ENCODE peak calls at places on chromosomes 7 and 10, in ten cellular contexts. One of them, this sample, is unnamed.

GRCh38 chr7:101590663-101591435 is 38.2 kb downstream of the MYL10 start:
- DNase-seq in NCI-H1105 treated with DMSO at 0.1 percent for 48 hours: no peak
- DNase-seq in kidney glomerular epithelial cell: no peak
- DNase-seq in activated CD4-positive, alpha-beta T cell treated with anti-CD3 and anti-CD28 coated beads, Interleukin-2, amount 50 U/mL, for 24 hours: no peak
- DNase-seq in amniotic stem cell: no peak
- DNase-seq in cardiac muscle cell: no peak
- DNase-seq in brain pericyte: no peak
- DNase-seq in GM04504: no peak
- DNase-seq in stimulated activated CD4-positive, alpha-beta T cell treated with anti-CD3 and anti-CD28 coated beads, Interleukin-2, amount 100 ng/mL, for 48 hours: no peak
- DNase-seq in amygdala: no peak
- DNase-seq in this sample: no peak

GRCh38 chr7:76352193-76352592 is 6.6 kb downstream of the YWHAG start:
- DNase-seq in GM04504: peak; percentile 38
- DNase-seq in amygdala: no peak
- DNase-seq in activated CD4-positive, alpha-beta T cell treated with anti-CD3 and anti-CD28 coated beads, Interleukin-2, amount 50 U/mL, for 24 hours: no peak
- DNase-seq in stimulated activated CD4-positive, alpha-beta T cell treated with anti-CD3 and anti-CD28 coated beads, Interleukin-2, amount 100 ng/mL, for 48 hours: no peak
- DNase-seq in brain pericyte: no peak
- DNase-seq in cardiac muscle cell: no peak
- DNase-seq in amniotic stem cell: no peak
- DNase-seq in kidney glomerular epithelial cell: no peak
- DNase-seq in NCI-H1105 treated with DMSO at 0.1 percent for 48 hours: no peak
- DNase-seq in this sample: no peak

GRCh38 chr7:100965723-100966541 is 3.4 kb upstream of the MUC12 start:
- DNase-seq in NCI-H1105 treated with DMSO at 0.1 percent for 48 hours: no peak
- DNase-seq in amniotic stem cell: no peak
- DNase-seq in brain pericyte: no peak
- DNase-seq in kidney glomerular epithelial cell: no peak
- DNase-seq in cardiac muscle cell: peak; percentile 94
- DNase-seq in stimulated activated CD4-positive, alpha-beta T cell treated with anti-CD3 and anti-CD28 coated beads, Interleukin-2, amount 100 ng/mL, for 48 hours: peak; percentile 82
- DNase-seq in amygdala: no peak
- DNase-seq in activated CD4-positive, alpha-beta T cell treated with anti-CD3 and anti-CD28 coated beads, Interleukin-2, amount 50 U/mL, for 24 hours: peak; percentile 51
- DNase-seq in GM04504: no peak
- DNase-seq in this sample: no peak

GRCh38 chr10:93701903-93702277 is 502 bp downstream of the FRA10AC1 start:
- DNase-seq in stimulated activated CD4-positive, alpha-beta T cell treated with anti-CD3 and anti-CD28 coated beads, Interleukin-2, amount 100 ng/mL, for 48 hours: no peak
- DNase-seq in cardiac muscle cell: peak; percentile 40
- DNase-seq in GM04504: peak; percentile 17
- DNase-seq in amygdala: no peak
- DNase-seq in activated CD4-positive, alpha-beta T cell treated with anti-CD3 and anti-CD28 coated beads, Interleukin-2, amount 50 U/mL, for 24 hours: no peak
- DNase-seq in kidney glomerular epithelial cell: peak; percentile 15
- DNase-seq in NCI-H1105 treated with DMSO at 0.1 percent for 48 hours: no peak
- DNase-seq in brain pericyte: peak; percentile 20
- DNase-seq in amniotic stem cell: no peak
- DNase-seq in this sample: peak; percentile 29

GRCh38 chr7:25028370-25028971 is 48.5 kb upstream of the OSBPL3 start:
- DNase-seq in activated CD4-positive, alpha-beta T cell treated with anti-CD3 and anti-CD28 coated beads, Interleukin-2, amount 50 U/mL, for 24 hours: peak; percentile 40
- DNase-seq in GM04504: peak; percentile 70
- DNase-seq in amygdala: no peak
- DNase-seq in brain pericyte: no peak
- DNase-seq in cardiac muscle cell: no peak
- DNase-seq in amniotic stem cell: no peak
- DNase-seq in kidney glomerular epithelial cell: peak; percentile 91
- DNase-seq in stimulated activated CD4-positive, alpha-beta T cell treated with anti-CD3 and anti-CD28 coated beads, Interleukin-2, amount 100 ng/mL, for 48 hours: no peak
- DNase-seq in NCI-H1105 treated with DMSO at 0.1 percent for 48 hours: peak; percentile 95
- DNase-seq in this sample: peak; percentile 48

GRCh38 chr7:148747274-148747673 is 48.6 kb downstream of the CUL1 start:
- DNase-seq in stimulated activated CD4-positive, alpha-beta T cell treated with anti-CD3 and anti-CD28 coated beads, Interleukin-2, amount 100 ng/mL, for 48 hours: no peak
- DNase-seq in brain pericyte: no peak
- DNase-seq in GM04504: no peak
- DNase-seq in cardiac muscle cell: peak; percentile 24
- DNase-seq in amygdala: no peak
- DNase-seq in kidney glomerular epithelial cell: no peak
- DNase-seq in amniotic stem cell: no peak
- DNase-seq in activated CD4-positive, alpha-beta T cell treated with anti-CD3 and anti-CD28 coated beads, Interleukin-2, amount 50 U/mL, for 24 hours: no peak
- DNase-seq in NCI-H1105 treated with DMSO at 0.1 percent for 48 hours: peak; percentile 59
- DNase-seq in this sample: no peak

GRCh38 chr10:108970016-108970415 is 953.3 kb downstream of the XPNPEP1 start:
- DNase-seq in amygdala: no peak
- DNase-seq in amniotic stem cell: no peak
- DNase-seq in kidney glomerular epithelial cell: peak; percentile 55
- DNase-seq in brain pericyte: no peak
- DNase-seq in NCI-H1105 treated with DMSO at 0.1 percent for 48 hours: no peak
- DNase-seq in cardiac muscle cell: peak; percentile 2
- DNase-seq in activated CD4-positive, alpha-beta T cell treated with anti-CD3 and anti-CD28 coated beads, Interleukin-2, amount 50 U/mL, for 24 hours: no peak
- DNase-seq in GM04504: no peak
- DNase-seq in stimulated activated CD4-positive, alpha-beta T cell treated with anti-CD3 and anti-CD28 coated beads, Interleukin-2, amount 100 ng/mL, for 48 hours: no peak
- DNase-seq in this sample: no peak

GRCh38 chr7:28481131-28481926 is 69.0 kb downstream of the CREB5 start:
- DNase-seq in amniotic stem cell: no peak
- DNase-seq in amygdala: no peak
- DNase-seq in NCI-H1105 treated with DMSO at 0.1 percent for 48 hours: no peak
- DNase-seq in GM04504: no peak
- DNase-seq in stimulated activated CD4-positive, alpha-beta T cell treated with anti-CD3 and anti-CD28 coated beads, Interleukin-2, amount 100 ng/mL, for 48 hours: no peak
- DNase-seq in activated CD4-positive, alpha-beta T cell treated with anti-CD3 and anti-CD28 coated beads, Interleukin-2, amount 50 U/mL, for 24 hours: no peak
- DNase-seq in kidney glomerular epithelial cell: no peak
- DNase-seq in cardiac muscle cell: no peak
- DNase-seq in brain pericyte: peak; percentile 47
- DNase-seq in this sample: no peak

GRCh38 chr10:13834581-13835286 is 248.0 kb downstream of the PRPF18 start:
- DNase-seq in stimulated activated CD4-positive, alpha-beta T cell treated with anti-CD3 and anti-CD28 coated beads, Interleukin-2, amount 100 ng/mL, for 48 hours: no peak
- DNase-seq in cardiac muscle cell: peak; percentile 21
- DNase-seq in amniotic stem cell: no peak
- DNase-seq in NCI-H1105 treated with DMSO at 0.1 percent for 48 hours: no peak
- DNase-seq in activated CD4-positive, alpha-beta T cell treated with anti-CD3 and anti-CD28 coated beads, Interleukin-2, amount 50 U/mL, for 24 hours: no peak
- DNase-seq in GM04504: no peak
- DNase-seq in brain pericyte: no peak
- DNase-seq in amygdala: no peak
- DNase-seq in kidney glomerular epithelial cell: no peak
- DNase-seq in this sample: no peak

GRCh38 chr7:133044722-133045473 is 37.0 kb downstream of the CHCHD3 start:
- DNase-seq in NCI-H1105 treated with DMSO at 0.1 percent for 48 hours: no peak
- DNase-seq in amygdala: no peak
- DNase-seq in activated CD4-positive, alpha-beta T cell treated with anti-CD3 and anti-CD28 coated beads, Interleukin-2, amount 50 U/mL, for 24 hours: no peak
- DNase-seq in brain pericyte: no peak
- DNase-seq in kidney glomerular epithelial cell: no peak
- DNase-seq in stimulated activated CD4-positive, alpha-beta T cell treated with anti-CD3 and anti-CD28 coated beads, Interleukin-2, amount 100 ng/mL, for 48 hours: no peak
- DNase-seq in amniotic stem cell: no peak
- DNase-seq in GM04504: no peak
- DNase-seq in cardiac muscle cell: peak; percentile 22
- DNase-seq in this sample: no peak

GRCh38 chr10:117503170-117503885 is 39.2 kb upstream of the EMX2 start:
- DNase-seq in stimulated activated CD4-positive, alpha-beta T cell treated with anti-CD3 and anti-CD28 coated beads, Interleukin-2, amount 100 ng/mL, for 48 hours: no peak
- DNase-seq in kidney glomerular epithelial cell: no peak
- DNase-seq in activated CD4-positive, alpha-beta T cell treated with anti-CD3 and anti-CD28 coated beads, Interleukin-2, amount 50 U/mL, for 24 hours: no peak
- DNase-seq in NCI-H1105 treated with DMSO at 0.1 percent for 48 hours: peak; percentile 31
- DNase-seq in brain pericyte: no peak
- DNase-seq in GM04504: peak; percentile 62
- DNase-seq in amygdala: no peak
- DNase-seq in cardiac muscle cell: no peak
- DNase-seq in amniotic stem cell: no peak
- DNase-seq in this sample: no peak

GRCh38 chr7:139679731-139680594 is 97.8 kb downstream of the HIPK2 start:
- DNase-seq in cardiac muscle cell: no peak
- DNase-seq in amygdala: no peak
- DNase-seq in stimulated activated CD4-positive, alpha-beta T cell treated with anti-CD3 and anti-CD28 coated beads, Interleukin-2, amount 100 ng/mL, for 48 hours: no peak
- DNase-seq in activated CD4-positive, alpha-beta T cell treated with anti-CD3 and anti-CD28 coated beads, Interleukin-2, amount 50 U/mL, for 24 hours: no peak
- DNase-seq in brain pericyte: no peak
- DNase-seq in NCI-H1105 treated with DMSO at 0.1 percent for 48 hours: no peak
- DNase-seq in amniotic stem cell: no peak
- DNase-seq in GM04504: no peak
- DNase-seq in kidney glomerular epithelial cell: peak; percentile 68
- DNase-seq in this sample: no peak

GRCh38 chr10:61251089-61251488 is 202.1 kb downstream of the TMEM26 start:
- DNase-seq in amniotic stem cell: no peak
- DNase-seq in brain pericyte: no peak
- DNase-seq in stimulated activated CD4-positive, alpha-beta T cell treated with anti-CD3 and anti-CD28 coated beads, Interleukin-2, amount 100 ng/mL, for 48 hours: no peak
- DNase-seq in NCI-H1105 treated with DMSO at 0.1 percent for 48 hours: no peak
- DNase-seq in kidney glomerular epithelial cell: no peak
- DNase-seq in cardiac muscle cell: no peak
- DNase-seq in amygdala: no peak
- DNase-seq in activated CD4-positive, alpha-beta T cell treated with anti-CD3 and anti-CD28 coated beads, Interleukin-2, amount 50 U/mL, for 24 hours: no peak
- DNase-seq in GM04504: no peak
- DNase-seq in this sample: no peak

GRCh38 chr7:104299323-104299722 is 29.1 kb upstream of the LHFPL3 start:
- DNase-seq in activated CD4-positive, alpha-beta T cell treated with anti-CD3 and anti-CD28 coated beads, Interleukin-2, amount 50 U/mL, for 24 hours: no peak
- DNase-seq in stimulated activated CD4-positive, alpha-beta T cell treated with anti-CD3 and anti-CD28 coated beads, Interleukin-2, amount 100 ng/mL, for 48 hours: no peak
- DNase-seq in cardiac muscle cell: no peak
- DNase-seq in amniotic stem cell: no peak
- DNase-seq in brain pericyte: no peak
- DNase-seq in kidney glomerular epithelial cell: no peak
- DNase-seq in NCI-H1105 treated with DMSO at 0.1 percent for 48 hours: no peak
- DNase-seq in GM04504: no peak
- DNase-seq in amygdala: no peak
- DNase-seq in this sample: no peak

GRCh38 chr7:55026086-55026790 is 7.4 kb downstream of the EGFR start:
- DNase-seq in amygdala: no peak
- DNase-seq in activated CD4-positive, alpha-beta T cell treated with anti-CD3 and anti-CD28 coated beads, Interleukin-2, amount 50 U/mL, for 24 hours: no peak
- DNase-seq in NCI-H1105 treated with DMSO at 0.1 percent for 48 hours: no peak
- DNase-seq in amniotic stem cell: no peak
- DNase-seq in stimulated activated CD4-positive, alpha-beta T cell treated with anti-CD3 and anti-CD28 coated beads, Interleukin-2, amount 100 ng/mL, for 48 hours: no peak
- DNase-seq in GM04504: no peak
- DNase-seq in kidney glomerular epithelial cell: no peak
- DNase-seq in cardiac muscle cell: no peak
- DNase-seq in brain pericyte: no peak
- DNase-seq in this sample: no peak

GRCh38 chr7:82507365-82507975 is 63.9 kb upstream of the CACNA2D1 start:
- DNase-seq in stimulated activated CD4-positive, alpha-beta T cell treated with anti-CD3 and anti-CD28 coated beads, Interleukin-2, amount 100 ng/mL, for 48 hours: no peak
- DNase-seq in brain pericyte: no peak
- DNase-seq in amygdala: no peak
- DNase-seq in amniotic stem cell: no peak
- DNase-seq in activated CD4-positive, alpha-beta T cell treated with anti-CD3 and anti-CD28 coated beads, Interleukin-2, amount 50 U/mL, for 24 hours: no peak
- DNase-seq in NCI-H1105 treated with DMSO at 0.1 percent for 48 hours: no peak
- DNase-seq in cardiac muscle cell: no peak
- DNase-seq in GM04504: no peak
- DNase-seq in kidney glomerular epithelial cell: no peak
- DNase-seq in this sample: no peak

GRCh38 chr10:122297583-122297982 is 26.5 kb downstream of the BTBD16 start:
- DNase-seq in brain pericyte: no peak
- DNase-seq in activated CD4-positive, alpha-beta T cell treated with anti-CD3 and anti-CD28 coated beads, Interleukin-2, amount 50 U/mL, for 24 hours: no peak
- DNase-seq in GM04504: no peak
- DNase-seq in cardiac muscle cell: no peak
- DNase-seq in NCI-H1105 treated with DMSO at 0.1 percent for 48 hours: no peak
- DNase-seq in amniotic stem cell: no peak
- DNase-seq in kidney glomerular epithelial cell: no peak
- DNase-seq in amygdala: no peak
- DNase-seq in stimulated activated CD4-positive, alpha-beta T cell treated with anti-CD3 and anti-CD28 coated beads, Interleukin-2, amount 100 ng/mL, for 48 hours: no peak
- DNase-seq in this sample: no peak

GRCh38 chr7:155918720-155919399 is 106.6 kb upstream of the SHH start:
- DNase-seq in amniotic stem cell: no peak
- DNase-seq in NCI-H1105 treated with DMSO at 0.1 percent for 48 hours: no peak
- DNase-seq in amygdala: no peak
- DNase-seq in stimulated activated CD4-positive, alpha-beta T cell treated with anti-CD3 and anti-CD28 coated beads, Interleukin-2, amount 100 ng/mL, for 48 hours: no peak
- DNase-seq in brain pericyte: peak; percentile 92
- DNase-seq in GM04504: no peak
- DNase-seq in activated CD4-positive, alpha-beta T cell treated with anti-CD3 and anti-CD28 coated beads, Interleukin-2, amount 50 U/mL, for 24 hours: no peak
- DNase-seq in cardiac muscle cell: no peak
- DNase-seq in kidney glomerular epithelial cell: peak; percentile 89
- DNase-seq in this sample: no peak

GRCh38 chr7:142298631-142299030 is 40.8 kb upstream of the PRSS58 start:
- DNase-seq in NCI-H1105 treated with DMSO at 0.1 percent for 48 hours: no peak
- DNase-seq in amniotic stem cell: no peak
- DNase-seq in stimulated activated CD4-positive, alpha-beta T cell treated with anti-CD3 and anti-CD28 coated beads, Interleukin-2, amount 100 ng/mL, for 48 hours: no peak
- DNase-seq in activated CD4-positive, alpha-beta T cell treated with anti-CD3 and anti-CD28 coated beads, Interleukin-2, amount 50 U/mL, for 24 hours: no peak
- DNase-seq in GM04504: no peak
- DNase-seq in cardiac muscle cell: no peak
- DNase-seq in brain pericyte: no peak
- DNase-seq in amygdala: no peak
- DNase-seq in kidney glomerular epithelial cell: no peak
- DNase-seq in this sample: no peak

GRCh38 chr10:74640134-74640533 is 186.3 kb upstream of the KAT6B start:
- DNase-seq in amygdala: no peak
- DNase-seq in brain pericyte: peak; percentile 5
- DNase-seq in stimulated activated CD4-positive, alpha-beta T cell treated with anti-CD3 and anti-CD28 coated beads, Interleukin-2, amount 100 ng/mL, for 48 hours: no peak
- DNase-seq in kidney glomerular epithelial cell: no peak
- DNase-seq in GM04504: no peak
- DNase-seq in amniotic stem cell: no peak
- DNase-seq in cardiac muscle cell: no peak
- DNase-seq in NCI-H1105 treated with DMSO at 0.1 percent for 48 hours: peak; percentile 58
- DNase-seq in activated CD4-positive, alpha-beta T cell treated with anti-CD3 and anti-CD28 coated beads, Interleukin-2, amount 50 U/mL, for 24 hours: no peak
- DNase-seq in this sample: no peak

GRCh38 chr7:38373155-38373554 is 99.7 kb upstream of the TARP start:
- DNase-seq in brain pericyte: no peak
- DNase-seq in cardiac muscle cell: no peak
- DNase-seq in NCI-H1105 treated with DMSO at 0.1 percent for 48 hours: no peak
- DNase-seq in stimulated activated CD4-positive, alpha-beta T cell treated with anti-CD3 and anti-CD28 coated beads, Interleukin-2, amount 100 ng/mL, for 48 hours: no peak
- DNase-seq in activated CD4-positive, alpha-beta T cell treated with anti-CD3 and anti-CD28 coated beads, Interleukin-2, amount 50 U/mL, for 24 hours: no peak
- DNase-seq in GM04504: no peak
- DNase-seq in amniotic stem cell: no peak
- DNase-seq in amygdala: no peak
- DNase-seq in kidney glomerular epithelial cell: no peak
- DNase-seq in this sample: no peak

This sample was measured in AG09309.